ENCODE peak calls at places on chromosomes 16 and 17, in seven cellular contexts. N is ovary; X is transverse colon; C is activated CD4-positive, alpha-beta T cell treated with anti-CD3 and anti-CD28 coated beads, Interleukin-2, amount 50 U/mL, for 1 hour; Z is T-helper 1 cell; S is Right ventricle myocardium superior; K is NCI-H1417. D is an unnamed sample.

GRCh38 chr16:27234603-27235002 is 31.3 kb downstream of the KDM8 start:
- DNase-seq in N (no peak), X (no peak), C (no peak), Z (no peak), S (peak; percentile 12), K (no peak), D (no peak)

GRCh38 chr16:8869212-8869987 is 594 bp upstream of the CARHSP1 start:
- DNase-seq in N (no peak), X (no peak), C (no peak), Z (no peak), S (no peak), K (no peak), D (no peak)

GRCh38 chr17:38560503-38561318 is 45.0 kb downstream of the SRCIN1 start:
- DNase-seq in N (no peak), X (no peak), C (peak; percentile 26), Z (no peak), S (no peak), K (no peak), D (no peak)

GRCh38 chr17:63240106-63240505 is 206.0 kb downstream of the CYB561 start:
- DNase-seq in N (no peak), X (no peak), C (no peak), Z (no peak), S (no peak), K (no peak), D (no peak)

GRCh38 chr16:2500937-2501750 is 12.6 kb upstream of the ATP6V0C start:
- DNase-seq in N (peak; percentile 92), X (peak; percentile 86), C (peak; percentile 79), Z (peak; percentile 52), S (peak; percentile 91), K (peak; percentile 73), D (peak; percentile 90)

GRCh38 chr17:78645421-78646295 is 68.5 kb upstream of the DNAH17 start:
- DNase-seq in N (no peak), X (peak; percentile 81), C (peak; percentile 55), Z (peak; percentile 24), S (peak; percentile 87), K (no peak), D (peak; percentile 72)

GRCh38 chr16:4947722-4948503 is 10.2 kb upstream of the SEC14L5 start:
- DNase-seq in N (no peak), X (no peak), C (no peak), Z (no peak), S (no peak), K (peak; percentile 71), D (no peak)

GRCh38 chr16:71479420-71479819 is 9.7 kb downstream of the ZNF19 start:
- DNase-seq in N (no peak), X (peak; percentile 10), C (no peak), Z (no peak), S (no peak), K (no peak), D (no peak)

GRCh38 chr16:10744370-10745030 is 858 bp downstream of the NUBP1 start:
- DNase-seq in N (peak; percentile 38), X (no peak), C (no peak), Z (no peak), S (no peak), K (no peak), D (peak; percentile 40)

GRCh38 chr16:87698241-87698640 is 67.5 kb downstream of the KLHDC4 start:
- DNase-seq in N (no peak), X (no peak), C (no peak), Z (no peak), S (no peak), K (no peak), D (no peak)

GRCh38 chr16:27863377-27863776 is 200.1 kb downstream of the GSG1L start:
- DNase-seq in N (no peak), X (no peak), C (no peak), Z (no peak), S (no peak), K (no peak), D (no peak)

GRCh38 chr17:39653662-39654331 is 11.4 kb upstream of the TCAP start:
- DNase-seq in N (no peak), X (peak; percentile 85), C (peak; percentile 82), Z (peak; percentile 51), S (peak; percentile 76), K (peak; percentile 10), D (peak; percentile 73)

GRCh38 chr16:10990378-10990777 is 46.0 kb downstream of the CLEC16A start:
- DNase-seq in N (no peak), X (no peak), C (no peak), Z (no peak), S (no peak), K (no peak), D (no peak)

GRCh38 chr17:48064638-48065037 is 16.5 kb downstream of the NFE2L1 start:
- DNase-seq in N (no peak), X (no peak), C (no peak), Z (no peak), S (no peak), K (no peak), D (no peak)

GRCh38 chr17:32484041-32484461 is 2.7 kb upstream of the CDK5R1 start:
- DNase-seq in N (peak; percentile 36), X (no peak), C (no peak), Z (no peak), S (no peak), K (no peak), D (no peak)

GRCh38 chr16:35170610-35171009 is 1711.2 kb downstream of the TP53TG3F start:
- DNase-seq in N (no peak), X (no peak), C (no peak), Z (no peak), S (no peak), K (no peak), D (no peak)

GRCh38 chr17:44990994-44991393 is 22.9 kb upstream of the C1QL1 start:
- DNase-seq in N (no peak), X (no peak), C (no peak), Z (no peak), S (no peak), K (no peak), D (no peak)

GRCh38 chr17:83118071-83118841 is 38.8 kb downstream of the METRNL start:
- DNase-seq in N (no peak), X (no peak), C (no peak), Z (no peak), S (peak; percentile 29), K (no peak), D (no peak)

GRCh38 chr17:80575057-80575875 is 30.6 kb downstream of the RPTOR start:
- DNase-seq in N (peak; percentile 53), X (peak; percentile 91), C (peak; percentile 94), Z (peak; percentile 75), S (peak; percentile 89), K (peak; percentile 65), D (peak; percentile 83)

GRCh38 chr17:15263206-15263579 is 1.9 kb downstream of the PMP22 start:
- DNase-seq in N (peak; percentile 88), X (peak; percentile 77), C (no peak), Z (no peak), S (peak; percentile 92), K (no peak), D (peak; percentile 91)

GRCh38 chr17:47810200-47810821 is 11.3 kb downstream of the OSBPL7 start:
- DNase-seq in N (peak; percentile 25), X (peak; percentile 88), C (no peak), Z (no peak), S (no peak), K (no peak), D (no peak)

GRCh38 chr17:16814439-16814838 is 124.4 kb downstream of the CCDC144A start:
- DNase-seq in N (no peak), X (no peak), C (no peak), Z (no peak), S (no peak), K (no peak), D (no peak)

GRCh38 chr16:50839356-50839755 is 97.5 kb downstream of the CYLD start:
- DNase-seq in N (no peak), X (no peak), C (no peak), Z (no peak), S (no peak), K (no peak), D (no peak)

GRCh38 chr17:47295037-47295873 is 28.5 kb upstream of the EFCAB13 start:
- DNase-seq in N (no peak), X (no peak), C (no peak), Z (no peak), S (no peak), K (no peak), D (no peak)

GRCh38 chr16:52825882-52826281 is 226.8 kb downstream of the CHD9NB start:
- DNase-seq in N (no peak), X (no peak), C (no peak), Z (no peak), S (no peak), K (peak; percentile 18), D (no peak)

D was measured in psoas muscle.